ENCODE peak calls at places on chromosomes 16 and 17, in four cellular contexts. One of them, this sample, is unnamed.

GRCh38 chr16:55488306-55488705 is 9.3 kb downstream of the MMP2 start:
- DNase-seq in breast epithelium: no peak
- DNase-seq in transverse colon: no peak
- DNase-seq in ovary: no peak
- DNase-seq in this sample: peak

GRCh38 chr17:57290955-57291354 is 34.6 kb downstream of the MSI2 start:
- DNase-seq in transverse colon: no peak
- DNase-seq in breast epithelium: no peak
- DNase-seq in ovary: no peak
- DNase-seq in this sample: no peak

GRCh38 chr16:69471121-69471520 is 46.7 kb downstream of the CYB5B start:
- DNase-seq in breast epithelium: no peak
- DNase-seq in ovary: no peak
- DNase-seq in transverse colon: no peak
- DNase-seq in this sample: no peak

GRCh38 chr16:14378131-14378551 is 251.9 kb downstream of the PARN start:
- DNase-seq in ovary: no peak
- DNase-seq in breast epithelium: no peak
- DNase-seq in transverse colon: no peak
- DNase-seq in this sample: no peak

GRCh38 chr16:13631916-13632315 is 288.0 kb upstream of the ERCC4 start:
- DNase-seq in breast epithelium: no peak
- DNase-seq in ovary: no peak
- DNase-seq in transverse colon: no peak
- DNase-seq in this sample: no peak

GRCh38 chr16:66065869-66066403 is 300.6 kb upstream of the CDH5 start:
- DNase-seq in ovary: no peak
- DNase-seq in transverse colon: no peak
- DNase-seq in breast epithelium: no peak
- DNase-seq in this sample: no peak

GRCh38 chr16:3131755-3132377 is 3.0 kb upstream of the ZNF213 start:
- DNase-seq in ovary: peak
- DNase-seq in transverse colon: peak
- DNase-seq in breast epithelium: no peak
- DNase-seq in this sample: no peak

GRCh38 chr17:71681427-71682173 is 439.2 kb upstream of the SOX9 start:
- DNase-seq in transverse colon: peak
- DNase-seq in ovary: no peak
- DNase-seq in breast epithelium: no peak
- DNase-seq in this sample: no peak

GRCh38 chr16:74448990-74449389 is 27.7 kb upstream of the CLEC18B start:
- DNase-seq in ovary: peak
- DNase-seq in transverse colon: peak
- DNase-seq in breast epithelium: peak
- DNase-seq in this sample: peak

GRCh38 chr16:47136101-47136820 is 7.5 kb downstream of the NETO2 start:
- DNase-seq in breast epithelium: no peak
- DNase-seq in transverse colon: no peak
- DNase-seq in ovary: no peak
- DNase-seq in this sample: no peak

GRCh38 chr16:49632798-49633189 is 223.1 kb downstream of the ZNF423 start:
- DNase-seq in breast epithelium: no peak
- DNase-seq in ovary: no peak
- DNase-seq in transverse colon: no peak
- DNase-seq in this sample: no peak

GRCh38 chr17:63696381-63696961 is 3.5 kb downstream of the LIMD2 start:
- DNase-seq in breast epithelium: no peak
- DNase-seq in transverse colon: peak
- DNase-seq in ovary: no peak
- DNase-seq in this sample: no peak

GRCh38 chr16:80718480-80719220 is 85.7 kb downstream of the CDYL2 start:
- DNase-seq in breast epithelium: peak
- DNase-seq in transverse colon: no peak
- DNase-seq in ovary: no peak
- DNase-seq in this sample: no peak

GRCh38 chr17:37116802-37117201 is 168.0 kb downstream of the AATF start:
- DNase-seq in transverse colon: no peak
- DNase-seq in ovary: no peak
- DNase-seq in breast epithelium: no peak
- DNase-seq in this sample: no peak

GRCh38 chr16:30609002-30609927 is 924 bp downstream of the ZNF689 start:
- DNase-seq in ovary: peak
- DNase-seq in breast epithelium: peak
- DNase-seq in transverse colon: peak
- DNase-seq in this sample: peak

GRCh38 chr17:59371426-59372099 is 40.1 kb downstream of the YPEL2 start:
- DNase-seq in breast epithelium: no peak
- DNase-seq in ovary: no peak
- DNase-seq in transverse colon: peak
- DNase-seq in this sample: peak

GRCh38 chr17:22692066-22692800 is 999.9 kb downstream of the KCNJ18 start:
- DNase-seq in ovary: no peak
- DNase-seq in breast epithelium: no peak
- DNase-seq in transverse colon: no peak
- DNase-seq in this sample: no peak

GRCh38 chr16:27439273-27440018 is 37.5 kb downstream of the IL21R start:
- DNase-seq in breast epithelium: no peak
- DNase-seq in ovary: no peak
- DNase-seq in transverse colon: no peak
- DNase-seq in this sample: peak

GRCh38 chr17:78759969-78760352 is 22.1 kb downstream of the CYTH1 start:
- DNase-seq in transverse colon: no peak
- DNase-seq in ovary: no peak
- DNase-seq in breast epithelium: no peak
- DNase-seq in this sample: no peak

GRCh38 chr17:8318536-8318935 is 8.5 kb downstream of the ARHGEF15 start:
- DNase-seq in breast epithelium: no peak
- DNase-seq in ovary: no peak
- DNase-seq in transverse colon: no peak
- DNase-seq in this sample: no peak

GRCh38 chr17:8318010-8318409 is 8.0 kb downstream of the ARHGEF15 start:
- DNase-seq in transverse colon: no peak
- DNase-seq in ovary: no peak
- DNase-seq in breast epithelium: no peak
- DNase-seq in this sample: no peak

GRCh38 chr17:8320990-8321389 is 10.9 kb downstream of the ARHGEF15 start:
- DNase-seq in transverse colon: no peak
- DNase-seq in ovary: no peak
- DNase-seq in breast epithelium: no peak
- DNase-seq in this sample: no peak

GRCh38 chr17:8322078-8322477 is 12.0 kb downstream of the ARHGEF15 start:
- DNase-seq in breast epithelium: no peak
- DNase-seq in transverse colon: no peak
- DNase-seq in ovary: no peak
- DNase-seq in this sample: no peak

DNA sequence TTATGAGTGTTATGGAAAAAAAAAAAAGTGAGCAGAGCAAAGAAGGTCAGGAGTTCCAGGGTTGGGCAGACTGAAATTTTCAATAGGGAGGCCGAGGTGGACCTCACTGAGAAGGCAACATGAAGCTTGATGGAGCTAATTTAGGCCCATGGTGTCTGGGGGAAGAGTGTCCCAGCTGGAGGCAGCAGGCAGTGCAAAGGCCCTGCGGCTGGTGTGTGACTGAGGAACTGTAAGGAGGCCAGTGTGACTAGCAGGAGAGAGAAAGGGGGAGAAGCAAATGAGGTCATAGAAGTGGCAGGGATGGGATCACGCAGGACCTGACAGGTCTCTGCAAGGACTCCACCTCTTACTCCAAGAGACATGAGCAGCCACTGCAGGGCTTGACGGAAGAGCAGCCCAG is 10.2 kb downstream of the ARHGEF15 start:
- DNase-seq in ovary: no peak
- DNase-seq in breast epithelium: no peak
- DNase-seq in transverse colon: no peak
- DNase-seq in this sample: no peak
- TF ChIP-seq POLR2A in ovary: no peak
- TF ChIP-seq POLR2A in breast epithelium: no peak
- TF ChIP-seq POLR2A in transverse colon: no peak
- TF ChIP-seq POLR2A in this sample: no peak

GRCh38 chr17:29242051-29242450 is 4.6 kb upstream of the CRYBA1 start:
- DNase-seq in transverse colon: no peak
- DNase-seq in breast epithelium: no peak
- DNase-seq in ovary: no peak
- DNase-seq in this sample: no peak

GRCh38 chr17:29242790-29243189 is 3.9 kb upstream of the CRYBA1 start:
- DNase-seq in breast epithelium: no peak
- DNase-seq in transverse colon: no peak
- DNase-seq in ovary: no peak
- DNase-seq in this sample: no peak

GRCh38 chr17:29241015-29241963 is 5.4 kb upstream of the CRYBA1 start:
- DNase-seq in breast epithelium: peak
- DNase-seq in transverse colon: no peak
- DNase-seq in ovary: no peak
- DNase-seq in this sample: no peak

GRCh38 chr17:29238133-29238850 is 8.4 kb upstream of the CRYBA1 start:
- DNase-seq in ovary: no peak
- DNase-seq in transverse colon: no peak
- DNase-seq in breast epithelium: no peak
- DNase-seq in this sample: no peak

GRCh38 chr17:29240477-29240876 is 6.2 kb upstream of the CRYBA1 start:
- DNase-seq in ovary: no peak
- DNase-seq in transverse colon: no peak
- DNase-seq in breast epithelium: no peak
- DNase-seq in this sample: no peak
- H3K27ac ChIP-seq in ovary: no peak
- H3K27ac ChIP-seq in transverse colon: peak
- H3K27ac ChIP-seq in breast epithelium: peak
- H3K27ac ChIP-seq in this sample: no peak

DNA sequence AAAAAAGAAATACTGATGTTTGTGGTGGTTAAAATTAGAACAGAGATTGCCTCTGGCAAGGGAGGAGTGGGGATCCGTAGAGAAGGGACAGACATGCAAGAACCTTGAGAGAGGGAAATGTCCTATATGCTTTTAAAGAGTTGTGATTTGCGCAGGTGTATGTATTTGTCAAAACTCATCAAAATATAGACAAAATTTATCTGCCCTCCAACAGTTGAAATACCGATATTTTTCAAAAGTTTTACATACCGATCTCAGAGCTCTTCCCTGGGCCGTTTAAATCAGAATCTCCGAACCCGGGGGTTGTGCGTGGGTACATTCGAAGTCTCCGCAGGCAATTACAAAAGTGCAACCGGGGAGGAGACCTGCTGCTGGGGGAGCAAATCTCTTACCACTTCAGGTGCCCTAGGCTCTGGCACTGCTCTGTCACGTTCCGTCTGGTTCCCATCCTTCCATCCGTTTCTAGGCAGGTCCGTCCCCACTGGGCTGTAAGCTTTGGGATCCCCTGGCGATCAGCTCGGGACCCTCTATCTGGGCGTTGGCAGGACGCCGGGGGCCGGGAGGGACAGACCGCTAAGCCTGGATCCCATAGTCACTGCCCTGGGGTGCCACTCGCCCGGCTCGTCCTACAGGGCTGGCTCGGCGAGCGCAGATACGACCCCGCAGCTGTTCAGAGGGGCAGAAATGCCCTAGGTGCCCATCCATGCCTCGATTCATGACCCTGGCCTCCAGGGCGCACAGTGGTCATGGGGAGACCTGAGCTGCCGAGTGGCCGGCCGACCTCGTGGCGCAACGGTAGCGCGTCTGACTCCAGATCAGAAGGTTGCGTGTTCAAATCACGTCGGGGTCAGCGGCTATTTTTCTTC is 4.2 kb downstream of the BORCS6 start:
- DNase-seq in transverse colon: peak
- DNase-seq in breast epithelium: peak
- DNase-seq in ovary: peak
- DNase-seq in this sample: peak
- TF ChIP-seq POLR2A in transverse colon: peak
- TF ChIP-seq POLR2A in breast epithelium: no peak
- TF ChIP-seq POLR2A in ovary: peak
- TF ChIP-seq POLR2A in this sample: peak

GRCh38 chr17:77083547-77083946 is 57.2 kb upstream of the SEC14L1 start:
- DNase-seq in transverse colon: peak
- DNase-seq in ovary: no peak
- DNase-seq in breast epithelium: no peak
- DNase-seq in this sample: no peak

GRCh38 chr17:77087650-77088454 is 52.9 kb upstream of the SEC14L1 start:
- DNase-seq in breast epithelium: no peak
- DNase-seq in transverse colon: no peak
- DNase-seq in ovary: no peak
- DNase-seq in this sample: no peak

GRCh38 chr17:77086433-77087010 is 54.2 kb upstream of the SEC14L1 start:
- DNase-seq in ovary: peak
- DNase-seq in transverse colon: peak
- DNase-seq in breast epithelium: peak
- DNase-seq in this sample: peak

GRCh38 chr17:77088455-77089117 is 52.2 kb upstream of the SEC14L1 start:
- DNase-seq in ovary: peak
- DNase-seq in breast epithelium: peak
- DNase-seq in transverse colon: peak
- DNase-seq in this sample: peak

GRCh38 chr17:77085916-77086432 is 54.8 kb upstream of the SEC14L1 start:
- DNase-seq in ovary: no peak
- DNase-seq in breast epithelium: no peak
- DNase-seq in transverse colon: no peak
- DNase-seq in this sample: no peak
- H3K27ac ChIP-seq in ovary: no peak
- H3K27ac ChIP-seq in breast epithelium: no peak
- H3K27ac ChIP-seq in transverse colon: no peak
- H3K27ac ChIP-seq in this sample: no peak

GRCh38 chr17:42553161-42553818 is 567 bp downstream of the HSD17B1 start:
- DNase-seq in transverse colon: no peak
- DNase-seq in ovary: peak
- DNase-seq in breast epithelium: no peak
- DNase-seq in this sample: peak

GRCh38 chr17:42553866-42554249 is 1.1 kb downstream of the HSD17B1 start:
- DNase-seq in transverse colon: no peak
- DNase-seq in breast epithelium: no peak
- DNase-seq in ovary: peak
- DNase-seq in this sample: no peak

GRCh38 chr17:42555122-42555622 is 2.4 kb downstream of the HSD17B1 start:
- DNase-seq in transverse colon: no peak
- DNase-seq in breast epithelium: no peak
- DNase-seq in ovary: no peak
- DNase-seq in this sample: no peak

GRCh38 chr17:42559076-42559475 is 2.9 kb upstream of the COASY start:
- DNase-seq in transverse colon: peak
- DNase-seq in ovary: no peak
- DNase-seq in breast epithelium: no peak
- DNase-seq in this sample: no peak

GRCh38 chr17:42554250-42555121 is 1.8 kb downstream of the HSD17B1 start:
- DNase-seq in breast epithelium: peak
- DNase-seq in transverse colon: peak
- DNase-seq in ovary: peak
- DNase-seq in this sample: peak
- TF ChIP-seq POLR2A in breast epithelium: peak
- TF ChIP-seq POLR2A in transverse colon: peak
- TF ChIP-seq POLR2A in ovary: peak
- TF ChIP-seq POLR2A in this sample: peak